ENCODE peak calls at places on chromosomes 7 and 10, in nine cellular contexts. Y, Q, C, T, R, A, P, L and D are unnamed samples.

GRCh38 chr7:128431221-128431620 is 21.4 kb upstream of the IMPDH1 start:
- DNase-seq in Y (no peak), Q (no peak), C (no peak), T (peak; percentile 62), R (no peak), A (no peak), P (no peak), L (peak; percentile 86), D (no peak)

GRCh38 chr7:46830-47140 is 145.6 kb upstream of the FAM20C start:
- DNase-seq in Y (no peak), Q (no peak), C (no peak), T (no peak), R (no peak), A (no peak), P (no peak), L (no peak), D (no peak)

GRCh38 chr7:96952974-96953391 is 52.4 kb upstream of the DLX6 start:
- DNase-seq in Y (no peak), Q (no peak), C (no peak), T (no peak), R (no peak), A (no peak), P (no peak), L (no peak), D (no peak)

GRCh38 chr7:113175525-113176097 is 57.3 kb upstream of the SMIM30 start:
- DNase-seq in Y (no peak), Q (no peak), C (no peak), T (no peak), R (no peak), A (no peak), P (no peak), L (no peak), D (no peak)

GRCh38 chr7:151242181-151243044 is 6.1 kb downstream of the SMARCD3 start:
- DNase-seq in Y (no peak), Q (no peak), C (no peak), T (no peak), R (peak; percentile 31), A (peak; percentile 64), P (no peak), L (no peak), D (no peak)

GRCh38 chr7:98733036-98733435 is 116.0 kb downstream of the NPTX2 start:
- DNase-seq in Y (no peak), Q (no peak), C (peak; percentile 71), T (peak; percentile 83), R (peak; percentile 48), A (no peak), P (no peak), L (peak; percentile 81), D (no peak)

GRCh38 chr10:98087309-98087708 is 47.1 kb upstream of the R3HCC1L start:
- DNase-seq in Y (no peak), Q (no peak), C (no peak), T (no peak), R (no peak), A (no peak), P (no peak), L (no peak), D (no peak)

GRCh38 chr10:128086003-128086863 is 40.0 kb downstream of the MKI67 start:
- DNase-seq in Y (no peak), Q (no peak), C (no peak), T (peak; percentile 27), R (no peak), A (peak; percentile 51), P (no peak), L (no peak), D (no peak)

GRCh38 chr7:28939844-28940243 is 18.3 kb downstream of the TRIL start:
- DNase-seq in Y (no peak), Q (no peak), C (no peak), T (no peak), R (no peak), A (no peak), P (no peak), L (no peak), D (no peak)

GRCh38 chr10:46557319-46558140 is 1.1 kb upstream of the GPRIN2 start:
- DNase-seq in Y (no peak), Q (no peak), C (no peak), T (peak; percentile 74), R (peak; percentile 21), A (peak; percentile 68), P (peak; percentile 22), L (no peak), D (no peak)

GRCh38 chr10:102405632-102406031 is 10.1 kb downstream of the NFKB2 start:
- DNase-seq in Y (no peak), Q (no peak), C (no peak), T (no peak), R (no peak), A (no peak), P (no peak), L (no peak), D (no peak)

GRCh38 chr7:28442540-28443420 is 30.5 kb downstream of the CREB5 start:
- DNase-seq in Y (no peak), Q (no peak), C (no peak), T (no peak), R (no peak), A (no peak), P (no peak), L (no peak), D (no peak)

GRCh38 chr10:49113741-49114141 is 1.6 kb downstream of the VSTM4 start:
- DNase-seq in Y (no peak), Q (no peak), C (no peak), T (peak; percentile 15), R (peak; percentile 59), A (no peak), P (no peak), L (no peak), D (no peak)

GRCh38 chr7:1357601-1358271 is 101.5 kb downstream of the MICALL2 start:
- DNase-seq in Y (no peak), Q (no peak), C (no peak), T (no peak), R (no peak), A (peak; percentile 53), P (no peak), L (no peak), D (no peak)

GRCh38 chr10:49605177-49605938 is 4.8 kb upstream of the SLC18A3 start:
- DNase-seq in Y (no peak), Q (no peak), C (no peak), T (peak; percentile 15), R (peak; percentile 58), A (no peak), P (no peak), L (no peak), D (no peak)

GRCh38 chr10:80530251-80530650 is 7.5 kb upstream of the SH2D4B start:
- DNase-seq in Y (no peak), Q (no peak), C (peak; percentile 15), T (no peak), R (no peak), A (no peak), P (no peak), L (peak; percentile 79), D (peak; percentile 30)

GRCh38 chr10:123007558-123008378 is 827 bp downstream of the IKZF5 start:
- DNase-seq in Y (no peak), Q (peak; percentile 57), C (peak; percentile 75), T (peak; percentile 32), R (peak; percentile 50), A (peak; percentile 66), P (no peak), L (peak; percentile 62), D (peak; percentile 9)

GRCh38 chr10:69618746-69619145 is 11.3 kb upstream of the FAM241B start:
- DNase-seq in Y (no peak), Q (no peak), C (no peak), T (no peak), R (no peak), A (no peak), P (no peak), L (no peak), D (no peak)

GRCh38 chr7:115327326-115327725 is 405.4 kb downstream of the MDFIC start:
- DNase-seq in Y (no peak), Q (no peak), C (no peak), T (no peak), R (no peak), A (no peak), P (no peak), L (no peak), D (no peak)

GRCh38 chr7:46649896-46650295 is 728.8 kb upstream of the IGFBP3 start:
- DNase-seq in Y (no peak), Q (no peak), C (no peak), T (no peak), R (no peak), A (no peak), P (no peak), L (no peak), D (no peak)

GRCh38 chr7:77439572-77439971 is 23.4 kb upstream of the GSAP start:
- DNase-seq in Y (peak; percentile 28), Q (no peak), C (no peak), T (no peak), R (peak; percentile 47), A (no peak), P (peak; percentile 29), L (peak; percentile 78), D (no peak)

GRCh38 chr7:37666026-37666780 is 17.4 kb upstream of the GPR141 start:
- DNase-seq in Y (no peak), Q (no peak), C (no peak), T (no peak), R (no peak), A (no peak), P (no peak), L (peak; percentile 90), D (no peak)

GRCh38 chr10:35208949-35209613 is 82.4 kb downstream of the CREM start:
- DNase-seq in Y (no peak), Q (no peak), C (peak; percentile 51), T (no peak), R (no peak), A (no peak), P (no peak), L (no peak), D (no peak)
- H3K27ac ChIP-seq in Y (peak overlapping the region; percentile 14), Q (no peak overlapping the region), C (no peak overlapping the region), T (no peak overlapping the region), R (no peak overlapping the region), A (no peak overlapping the region), P (peak overlapping the region; percentile 61), L (no peak overlapping the region), D (no peak overlapping the region)

DNA sequence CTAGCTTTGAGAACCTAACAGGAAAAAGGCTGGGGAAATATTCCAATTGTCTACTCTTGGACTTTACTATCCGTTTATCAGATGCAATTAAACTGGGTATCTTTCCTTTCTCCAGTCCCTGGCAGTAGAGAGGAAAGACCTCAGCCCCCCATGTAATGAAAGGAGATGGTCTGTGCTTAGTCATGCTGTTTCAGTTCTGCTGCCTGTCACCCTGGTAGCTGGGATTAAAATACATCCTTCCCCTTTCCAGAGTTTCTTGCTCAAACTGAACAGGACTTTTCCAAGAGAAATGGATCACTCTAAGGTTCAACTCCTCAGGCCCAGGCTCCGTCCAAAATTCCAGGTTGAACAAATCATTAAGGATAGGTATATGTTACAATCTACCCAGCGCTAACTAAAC is 202.9 kb downstream of the PTEN start:
- DNase-seq in Y (no peak), Q (no peak), C (no peak), T (no peak), R (no peak), A (no peak), P (no peak), L (no peak), D (no peak)
- H3K27ac ChIP-seq in Y (no peak overlapping the region), Q (peak overlapping the region; percentile 67), C (peak overlapping the region; percentile 83), T (no peak overlapping the region), R (no peak overlapping the region), A (peak overlapping the region; percentile 7), P (peak overlapping the region; percentile 54), L (no peak overlapping the region), D (peak overlapping the region; percentile 13)

GRCh38 chr7:44279731-44280505 is 45.5 kb downstream of the CAMK2B start:
- DNase-seq in Y (no peak), Q (no peak), C (no peak), T (peak; percentile 14), R (no peak), A (peak; percentile 38), P (peak; percentile 8), L (no peak), D (no peak)
- H3K27ac ChIP-seq in Y (peak overlapping the region; percentile 83), Q (no peak overlapping the region), C (no peak overlapping the region), T (no peak overlapping the region), R (no peak overlapping the region), A (no peak overlapping the region), P (peak overlapping the region; percentile 48), L (no peak overlapping the region), D (no peak overlapping the region)

GRCh38 chr10:29649561-29650551 is 15.1 kb upstream of the SVIL start:
- DNase-seq in Y (no peak), Q (no peak), C (no peak), T (no peak), R (no peak), A (no peak), P (no peak), L (no peak), D (no peak)
- H3K27ac ChIP-seq in Y (no peak overlapping the region), Q (no peak overlapping the region), C (no peak overlapping the region), T (no peak overlapping the region), R (no peak overlapping the region), A (peak overlapping the region; percentile 90), P (no peak overlapping the region), L (peak overlapping the region; percentile 1), D (no peak overlapping the region)